ENCODE peak calls at places on chromosomes 11 and 22, in four cellular contexts. R, X, P and B are unnamed samples.

GRCh38 chr22:38706101-38706884 is 549 bp downstream of the GTPBP1 start:
- DNase-seq in X (no peak), P (peak), R (peak), B (no peak)

GRCh38 chr11:93577291-93577690 is 34.1 kb upstream of the SMCO4 start:
- DNase-seq in X (no peak), P (no peak), R (no peak), B (no peak)

GRCh38 chr11:119031912-119032280 is 1.2 kb upstream of the SLC37A4 start:
- DNase-seq in P (no peak), R (no peak), X (no peak), B (no peak)

GRCh38 chr22:44032126-44032730 is 8.1 kb downstream of the PARVB start:
- DNase-seq in R (no peak), P (no peak), X (no peak), B (no peak)

GRCh38 chr22:43992331-43992821 is 31.7 kb upstream of the PARVB start:
- DNase-seq in P (peak), X (no peak), R (no peak), B (no peak)

GRCh38 chr11:11410626-11411025 is 57.6 kb upstream of the CSNK2A3 start:
- DNase-seq in X (no peak), R (no peak), P (no peak), B (no peak)

GRCh38 chr11:119885861-119886567 is 157.0 kb upstream of the NECTIN1 start:
- DNase-seq in P (no peak), R (no peak), X (no peak), B (no peak)

GRCh38 chr11:34770111-34770510 is 146.1 kb downstream of the APIP start:
- DNase-seq in R (no peak), X (no peak), P (no peak), B (no peak)

GRCh38 chr11:59680287-59681154 is 11.7 kb upstream of the PATL1 start:
- DNase-seq in R (peak), X (peak), P (peak), B (peak)

GRCh38 chr11:65400295-65401072 is 14.0 kb downstream of the FRMD8 start:
- DNase-seq in P (no peak), R (no peak), X (no peak), B (no peak)

GRCh38 chr11:46290598-46291309 is 13.3 kb downstream of the CREB3L1 start:
- DNase-seq in R (peak), P (peak), X (no peak), B (no peak)

GRCh38 chr11:563812-564578 is 3.2 kb downstream of the RASSF7 start:
- DNase-seq in P (no peak), R (no peak), X (no peak), B (no peak)

GRCh38 chr11:67118059-67118766 is 850 bp upstream of the KDM2A start:
- DNase-seq in R (peak), P (peak), X (no peak), B (no peak)

GRCh38 chr11:128695539-128696221 is 1.8 kb downstream of the FLI1 start:
- DNase-seq in R (no peak), X (no peak), P (no peak), B (no peak)

GRCh38 chr11:128759597-128759996 is 65.7 kb downstream of the FLI1 start:
- DNase-seq in R (no peak), P (no peak), X (no peak), B (no peak)

GRCh38 chr11:27409742-27410141 is 46.7 kb upstream of the CCDC34 start:
- DNase-seq in P (no peak), R (no peak), X (no peak), B (no peak)

GRCh38 chr11:35173011-35173511 is 34.1 kb downstream of the CD44 start:
- DNase-seq in X (no peak), R (no peak), P (no peak), B (peak)

GRCh38 chr11:63866211-63866610 is 27.3 kb downstream of the MARK2 start:
- DNase-seq in P (no peak), R (no peak), X (no peak), B (no peak)

GRCh38 chr11:18865261-18865660 is 73.7 kb upstream of the PTPN5 start:
- DNase-seq in R (no peak), P (no peak), X (no peak), B (no peak)

GRCh38 chr11:95991545-95991944 is 67.6 kb upstream of the MTMR2 start:
- DNase-seq in X (no peak), R (no peak), P (no peak), B (no peak)

GRCh38 chr11:125364085-125364822 is 131.8 kb downstream of the FEZ1 start:
- DNase-seq in P (no peak), R (no peak), X (no peak), B (no peak)

GRCh38 chr11:1952806-1953482 is 5.8 kb downstream of the MRPL23 start:
- DNase-seq in R (no peak), X (no peak), P (no peak), B (no peak)

GRCh38 chr11:104573431-104573830 is 324.8 kb downstream of the CASP12 start:
- DNase-seq in X (no peak), R (no peak), P (no peak), B (no peak)

GRCh38 chr11:118696673-118697226 is 17.3 kb upstream of the TREH start:
- DNase-seq in R (no peak), X (no peak), P (no peak), B (no peak)

GRCh38 chr11:2137202-2138071 is 1.8 kb downstream of the IGF2 start:
- DNase-seq in X (peak), R (peak), P (peak), B (peak)

GRCh38 chr11:10293423-10294288 is at the start of gene SBF2:
- DNase-seq in R (peak), X (no peak), P (peak), B (peak)
- TF ChIP-seq ELF1 in R (no peak), X (no peak), P (no peak), B (peak)

GRCh38 chr11:74780277-74780870 is 31.7 kb downstream of the RNF169 start:
- DNase-seq in P (no peak), X (no peak), R (no peak), B (no peak)

GRCh38 chr11:74778581-74778980 is 29.9 kb downstream of the RNF169 start:
- DNase-seq in R (peak), P (no peak), X (no peak), B (no peak)

GRCh38 chr11:74783241-74783871 is 34.7 kb downstream of the RNF169 start:
- DNase-seq in R (no peak), P (no peak), X (peak), B (no peak)

DNA sequence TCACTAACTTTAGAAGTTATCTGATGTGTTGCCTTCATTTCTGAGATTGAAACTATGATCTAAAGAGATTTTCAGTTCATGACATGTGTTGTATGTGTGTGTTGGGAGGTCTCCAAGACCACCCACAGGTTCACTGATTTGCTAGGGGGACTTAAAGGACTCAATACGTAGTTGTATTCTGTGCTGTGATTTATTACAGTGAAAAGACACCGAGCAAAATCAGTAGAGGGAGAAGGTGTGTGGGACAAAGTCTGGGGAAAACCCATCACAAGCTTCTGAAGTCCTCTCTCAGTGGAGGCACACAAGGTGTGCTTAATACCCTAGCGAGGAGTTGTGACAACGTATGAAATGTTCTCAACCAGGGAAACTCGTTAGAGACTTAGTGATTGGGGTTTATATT is 35.6 kb downstream of the RNF169 start:
- DNase-seq in X (no peak), R (no peak), P (no peak), B (no peak)
- TF ChIP-seq ELF1 in X (no peak), R (no peak), P (no peak), B (no peak)

DNA sequence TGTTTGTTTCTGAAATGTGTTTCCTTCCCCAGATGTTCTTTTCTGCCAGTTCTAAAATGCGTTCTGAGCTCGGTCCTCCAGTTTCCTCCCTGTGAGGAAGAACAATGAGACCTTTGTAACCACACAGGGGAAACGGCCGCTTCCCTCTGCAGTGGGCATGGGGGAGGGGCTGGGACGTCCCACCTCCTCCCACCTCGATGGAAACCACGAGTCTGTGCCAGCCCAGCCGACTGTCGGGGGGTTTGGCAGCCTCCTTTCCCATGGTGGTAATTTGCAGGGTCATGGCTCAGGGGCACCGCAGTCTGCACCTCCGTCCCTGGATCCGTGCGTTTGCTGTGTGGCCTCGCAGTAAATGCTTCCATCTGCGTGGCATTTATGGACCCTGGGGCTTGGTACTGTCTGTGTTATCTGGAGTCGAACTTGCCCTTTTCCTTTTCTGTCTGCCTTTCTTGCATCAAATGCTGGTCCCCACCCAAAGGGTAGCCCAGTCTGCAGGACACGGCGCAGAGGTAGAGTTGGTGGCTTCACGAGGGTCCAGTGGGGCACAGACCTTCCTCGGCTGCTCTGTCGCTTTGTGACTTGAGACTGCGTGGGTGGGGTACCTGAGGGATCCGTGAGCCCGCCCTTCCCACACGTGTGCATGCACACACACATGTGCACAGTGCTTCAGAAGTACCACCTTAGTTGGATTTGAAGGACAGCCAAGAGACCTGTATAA is 16.1 kb downstream of the LRP5 start:
- DNase-seq in X (no peak), P (peak), R (no peak), B (peak)
- TF ChIP-seq ELF1 in X (no peak), P (no peak), R (no peak), B (no peak)

DNA sequence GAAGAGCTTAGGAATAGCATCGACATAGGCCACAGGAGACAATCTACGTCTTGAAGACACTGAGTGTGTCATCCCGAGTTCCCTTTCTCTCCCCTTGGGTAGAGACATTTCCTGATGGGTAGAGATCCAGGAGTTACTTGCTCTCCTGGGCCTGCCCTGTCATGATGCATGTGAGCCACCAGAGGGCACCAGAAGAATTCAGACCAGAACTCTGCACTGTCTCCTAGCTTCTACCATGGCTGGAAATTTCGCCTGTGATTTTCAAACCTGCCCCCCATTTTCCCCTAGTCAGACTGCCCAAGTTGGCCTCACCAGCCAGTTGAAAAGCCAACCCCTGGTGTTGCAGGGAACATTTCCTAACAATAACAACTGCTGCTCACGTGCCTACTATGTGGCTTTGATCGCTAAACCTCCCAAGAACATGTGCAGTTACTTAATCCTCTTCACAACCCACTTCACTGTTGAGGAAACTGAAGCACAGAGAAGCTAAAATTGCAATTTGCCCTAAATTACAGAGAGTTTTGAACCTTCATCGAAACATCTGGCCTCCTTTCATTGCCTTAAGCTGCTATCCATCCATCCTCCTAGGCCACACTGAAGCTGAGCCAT is 47.2 kb downstream of the C11orf58 start:
- DNase-seq in R (peak), X (peak), P (peak), B (peak)
- TF ChIP-seq ELF1 in R (no peak), X (no peak), P (no peak), B (no peak)

DNA sequence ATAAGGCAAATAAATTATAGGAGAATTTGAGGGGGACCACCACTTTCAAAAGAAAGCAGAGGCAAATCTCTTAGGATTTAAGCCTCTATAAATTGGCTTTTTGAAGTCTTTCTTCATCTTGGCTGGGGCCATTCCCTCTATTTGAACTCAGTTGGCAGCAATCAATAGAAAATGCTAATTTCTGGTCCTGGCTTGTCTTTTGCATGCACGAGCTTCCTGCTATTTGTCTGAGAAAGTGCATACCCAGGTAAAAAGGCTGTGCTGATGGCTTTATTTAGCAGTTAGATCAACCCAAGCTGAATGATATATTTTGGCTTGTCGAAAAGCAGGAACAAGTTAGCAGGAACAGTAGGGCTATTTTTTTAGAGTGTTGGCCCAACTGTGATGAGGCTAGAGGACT is 64.1 kb upstream of the GRAMD1B start:
- DNase-seq in R (no peak), P (no peak), X (no peak), B (no peak)
- TF ChIP-seq ELF1 in R (no peak), P (no peak), X (no peak), B (no peak)